ENCODE peak calls at places on chromosomes 3 and 15, in nine cellular contexts. S is naive thymus-derived CD4-positive, alpha-beta T cell; K is Panc1; G is right cardiac atrium; J is H9; N is right atrium auricular region; H is GM23338; I is A673; D is ovary. O is an unnamed sample. For H3K4me1, the result is how much of the 10 kb centered on the place peaks cover.

GRCh38 chr15:67884514-67885225 is 44.8 kb upstream of the RNU6-1 start:
- DNase-seq in K (no peak), D (peak), S (peak), H (peak), G (peak), J (peak), I (peak), N (peak), O (peak)

GRCh38 chr3:111794701-111795100 is 64.4 kb upstream of the PHLDB2 start:
- DNase-seq in K (no peak), H (no peak), S (no peak), N (no peak), J (no peak), D (no peak), G (no peak), I (no peak), O (no peak)

GRCh38 chr3:185677146-185677829 is 91.2 kb downstream of the SENP2 start:
- DNase-seq in K (peak), I (peak), J (no peak), G (no peak), H (peak), D (no peak), N (no peak), S (no peak), O (no peak)

GRCh38 chr3:10836676-10837075 is 20.6 kb downstream of the SLC6A11 start:
- DNase-seq in K (no peak), H (no peak), G (no peak), S (no peak), N (no peak), J (no peak), I (no peak), D (no peak), O (no peak)

GRCh38 chr3:11240496-11240895 is 31.7 kb upstream of the ATG7 start:
- DNase-seq in H (no peak), K (no peak), I (no peak), G (no peak), J (no peak), D (no peak), S (no peak), N (no peak), O (no peak)

GRCh38 chr3:27639271-27639670 is 82.9 kb downstream of the EOMES start:
- DNase-seq in I (no peak), S (peak), G (no peak), N (no peak), J (no peak), K (no peak), H (no peak), D (no peak), O (no peak)

GRCh38 chr3:131083190-131083863 is 56.6 kb downstream of the NEK11 start:
- DNase-seq in N (no peak), S (no peak), H (peak), I (peak), D (peak), J (peak), K (no peak), G (peak), O (peak)

GRCh38 chr3:99901200-99901926 is 83.7 kb downstream of the CMSS1 start:
- DNase-seq in S (no peak), G (no peak), K (peak), N (no peak), I (peak), H (no peak), D (no peak), J (no peak), O (peak)

DNA sequence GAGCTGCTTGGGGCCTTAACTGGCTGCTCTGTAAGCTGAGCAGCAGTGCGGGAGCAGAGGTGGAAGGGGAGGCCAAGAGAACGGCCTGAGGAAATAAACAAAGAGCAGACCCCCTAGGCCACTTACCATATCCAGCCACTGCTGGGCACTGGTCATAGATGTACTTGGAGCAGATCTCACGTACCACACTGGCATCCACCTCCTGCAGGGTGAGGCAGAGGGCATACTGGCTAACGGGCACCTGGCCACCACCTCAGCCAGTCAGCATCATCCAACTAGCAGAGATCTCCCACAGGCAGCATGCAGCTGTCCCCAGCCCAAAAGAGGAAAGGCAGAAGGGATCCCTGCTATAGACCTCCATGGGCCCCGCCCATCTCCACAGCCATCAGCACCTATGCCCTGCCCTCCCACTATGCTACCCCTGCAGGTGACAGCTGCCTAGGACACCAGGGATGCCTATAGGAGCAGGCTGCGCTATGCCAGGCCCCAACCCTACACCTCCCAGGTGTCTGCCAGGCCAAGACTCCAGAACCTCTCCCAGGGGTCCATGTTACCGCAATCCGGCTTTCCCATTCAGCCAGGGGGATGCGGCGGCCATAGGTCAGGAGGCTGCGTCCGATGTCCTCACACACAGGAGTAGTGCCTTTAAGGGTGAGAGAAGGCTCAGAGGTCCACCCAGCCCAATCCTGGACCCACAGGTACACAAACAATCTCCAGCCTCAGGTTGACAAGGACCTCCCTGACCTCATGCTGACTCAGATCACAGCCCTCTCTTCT is 4.6 kb upstream of the COL7A1 start:
- DNase-seq in H (no peak), S (no peak), D (no peak), I (no peak), N (no peak), J (no peak), G (no peak), K (no peak), O (no peak)
- H3K4me1 ChIP-seq in H (under half), S (under half), D (under half), I (under half), N (under half), J (under half), G (under half), K (under half), O (under half)

GRCh38 chr15:85717212-85717611 is 77.5 kb downstream of the KLHL25 start:
- DNase-seq in G (no peak), K (no peak), I (no peak), S (no peak), H (no peak), J (no peak), N (no peak), D (no peak), O (no peak)
- H3K4me1 ChIP-seq in G (under half), K (under half), I (under half), S (under half), H (under half), J (under half), N (under half), D (under half), O (under half)

GRCh38 chr3:63385629-63386028 is 107.5 kb downstream of the SYNPR start:
- DNase-seq in H (no peak), S (no peak), N (no peak), G (no peak), D (no peak), J (no peak), I (no peak), K (no peak), O (no peak)

GRCh38 chr3:63384382-63384781 is 106.3 kb downstream of the SYNPR start:
- DNase-seq in D (no peak), J (no peak), H (no peak), G (no peak), K (no peak), S (no peak), I (no peak), N (no peak), O (no peak)

GRCh38 chr3:63386568-63386967 is 108.5 kb downstream of the SYNPR start:
- DNase-seq in G (no peak), K (no peak), J (peak), H (peak), I (peak), D (no peak), S (no peak), N (no peak), O (peak)

GRCh38 chr3:63390831-63391230 is 112.7 kb downstream of the SYNPR start:
- DNase-seq in S (no peak), G (no peak), K (no peak), H (no peak), J (no peak), N (no peak), D (no peak), I (no peak), O (no peak)

DNA sequence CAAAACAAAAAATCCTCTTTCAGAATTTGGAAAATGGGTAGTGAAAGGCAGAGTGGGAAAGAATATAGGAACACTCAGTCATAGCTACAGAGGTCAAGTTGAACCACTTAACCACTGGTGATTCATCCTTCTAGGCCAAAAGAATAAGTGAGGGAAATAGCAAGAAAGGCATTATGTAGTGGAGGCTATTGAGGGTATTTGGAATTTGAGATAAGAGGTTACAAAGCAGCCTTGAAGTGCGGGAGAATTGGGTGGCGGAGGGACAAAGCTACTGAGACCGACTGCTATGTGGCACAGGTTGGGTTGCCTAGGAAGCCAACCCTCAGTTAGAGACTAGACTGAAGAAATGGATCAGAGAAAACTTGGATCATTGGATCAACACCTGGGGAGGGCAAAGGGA is 109.5 kb downstream of the SYNPR start:
- DNase-seq in J (no peak), I (no peak), K (no peak), H (no peak), N (no peak), S (no peak), D (no peak), G (no peak), O (no peak)
- H3K4me1 ChIP-seq in J (under half), I (under half), K (under half), H (under half), N (under half), S (under half), D (under half), G (under half), O (under half)

DNA sequence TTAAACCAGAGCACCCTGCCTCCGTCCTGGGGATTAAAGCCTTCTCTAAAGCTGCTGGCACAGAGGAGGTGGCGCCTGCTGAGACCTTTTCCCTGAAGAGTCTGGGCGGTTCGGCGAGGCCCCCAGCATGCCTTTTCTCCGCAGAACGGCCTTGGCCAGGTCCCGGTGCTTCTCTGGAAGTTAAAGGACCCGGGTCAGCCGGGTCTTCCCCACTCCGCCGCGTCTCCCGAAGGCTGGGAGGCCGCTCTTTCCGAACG is 530 bp downstream of the FAM219B start:
- DNase-seq in H (peak), S (no peak), N (no peak), K (no peak), D (no peak), G (no peak), J (peak), I (peak), O (peak)
- H3K4me1 ChIP-seq in H (under half), S (under half), N (under half), K (under half), D (under half), G (under half), J (under half), I (under half), O (under half)

GRCh38 chr3:125146601-125147490 is 65.7 kb downstream of the SLC12A8 start:
- DNase-seq in D (no peak), H (no peak), K (no peak), N (no peak), I (no peak), S (no peak), G (no peak), J (no peak), O (peak)

GRCh38 chr3:125143982-125144652 is 68.4 kb downstream of the SLC12A8 start:
- DNase-seq in N (no peak), S (no peak), H (peak), G (peak), J (no peak), I (peak), K (no peak), D (peak), O (no peak)

GRCh38 chr3:125147491-125147820 is 65.1 kb downstream of the SLC12A8 start:
- DNase-seq in N (no peak), I (no peak), S (no peak), D (no peak), H (no peak), K (no peak), J (no peak), G (no peak), O (no peak)

GRCh38 chr3:125144653-125145314 is 67.8 kb downstream of the SLC12A8 start:
- DNase-seq in N (no peak), H (no peak), K (no peak), I (no peak), J (no peak), G (no peak), S (no peak), D (no peak), O (no peak)

GRCh38 chr3:125145751-125146475 is 66.6 kb downstream of the SLC12A8 start:
- DNase-seq in S (no peak), D (no peak), G (no peak), I (no peak), J (no peak), N (no peak), K (no peak), H (no peak), O (no peak)
- H3K4me1 ChIP-seq in S (under half), D (under half), G (under half), I (under half), J (under half), N (under half), K (under half), H (under half), O (under half)

DNA sequence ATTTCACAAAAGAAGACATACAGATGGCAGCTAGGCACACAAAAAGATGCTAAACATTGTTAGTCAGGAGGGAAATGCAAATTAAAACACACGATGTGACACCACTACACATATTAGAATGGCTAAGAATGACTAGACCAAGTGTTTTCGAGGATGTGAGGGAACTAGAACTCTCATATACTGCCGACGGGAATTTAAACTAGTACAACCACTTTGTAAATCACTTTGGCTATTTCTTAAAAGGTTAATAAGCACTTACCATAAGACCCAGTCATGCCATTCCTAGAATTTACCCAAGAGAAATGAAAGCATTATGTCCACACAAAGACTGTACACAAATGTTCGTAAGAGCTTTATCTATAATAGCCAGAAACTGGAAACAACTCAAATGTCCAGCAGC is 5.6 kb downstream of the CEP70 start:
- DNase-seq in I (no peak), J (no peak), H (no peak), K (no peak), S (no peak), G (no peak), D (no peak), N (no peak), O (no peak)
- H3K4me1 ChIP-seq in I (under half), J (under half), H (under half), K (under half), S (under half), G (under half), D (under half), N (under half), O (under half)

GRCh38 chr3:127787966-127788365 is 34.3 kb downstream of the MGLL start:
- DNase-seq in G (no peak), D (no peak), K (no peak), I (no peak), N (no peak), H (no peak), S (no peak), J (no peak), O (no peak)

GRCh38 chr3:127788436-127788835 is 33.9 kb downstream of the MGLL start:
- DNase-seq in I (no peak), D (no peak), S (no peak), G (no peak), K (no peak), J (no peak), N (no peak), H (no peak), O (no peak)

GRCh38 chr3:127787556-127787955 is 34.8 kb downstream of the MGLL start:
- DNase-seq in J (no peak), N (no peak), S (no peak), G (no peak), H (no peak), D (no peak), I (no peak), K (no peak), O (no peak)

GRCh38 chr3:127790009-127790533 is 32.2 kb downstream of the MGLL start:
- DNase-seq in S (no peak), J (no peak), G (no peak), N (no peak), K (no peak), H (no peak), I (no peak), D (no peak), O (no peak)

GRCh38 chr3:127789051-127789450 is 33.3 kb downstream of the MGLL start:
- DNase-seq in J (no peak), I (no peak), G (no peak), D (no peak), K (no peak), H (no peak), S (no peak), N (no peak), O (no peak)
- H3K4me1 ChIP-seq in J (under half), I (under half), G (under half), D (under half), K (under half), H (under half), S (under half), N (under half), O (half or more)

GRCh38 chr15:72182673-72183072 is 14.9 kb downstream of the GRAMD2A start:
- DNase-seq in I (no peak), N (no peak), D (no peak), H (no peak), G (no peak), S (no peak), J (no peak), K (no peak), O (no peak)

GRCh38 chr15:72184165-72184811 is 13.3 kb downstream of the GRAMD2A start:
- DNase-seq in S (no peak), H (peak), I (no peak), G (no peak), J (peak), D (no peak), K (no peak), N (no peak), O (no peak)

GRCh38 chr15:72180771-72181324 is 16.7 kb downstream of the GRAMD2A start:
- DNase-seq in S (no peak), N (no peak), H (no peak), J (no peak), G (no peak), I (no peak), D (no peak), K (no peak), O (no peak)

GRCh38 chr15:72182244-72182643 is 15.3 kb downstream of the GRAMD2A start:
- DNase-seq in I (no peak), S (no peak), H (no peak), N (no peak), K (no peak), D (no peak), G (no peak), J (no peak), O (no peak)

DNA sequence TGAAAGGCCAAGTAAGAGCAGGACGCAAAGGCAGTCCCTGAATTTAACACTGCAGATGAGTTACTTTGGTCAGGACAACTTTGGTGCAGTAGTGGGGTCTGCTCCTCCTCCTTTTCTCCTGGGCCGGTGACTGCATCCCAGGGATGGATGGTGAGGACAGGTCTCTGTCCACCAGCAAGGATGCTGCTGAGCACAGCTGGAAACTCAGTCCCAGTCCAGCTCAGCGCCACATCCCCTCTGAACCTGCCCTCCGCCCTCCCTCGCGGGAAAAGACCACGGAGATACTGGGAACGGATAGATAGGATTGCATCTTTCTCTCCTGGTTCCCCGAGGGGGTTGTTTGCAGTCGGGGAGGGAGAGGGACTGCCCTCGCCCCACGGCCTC is 13.8 kb downstream of the GRAMD2A start:
- DNase-seq in N (no peak), J (no peak), K (no peak), D (no peak), G (no peak), H (no peak), I (no peak), S (no peak), O (no peak)
- H3K4me1 ChIP-seq in N (under half), J (under half), K (under half), D (under half), G (under half), H (under half), I (under half), S (under half), O (under half)

DNA sequence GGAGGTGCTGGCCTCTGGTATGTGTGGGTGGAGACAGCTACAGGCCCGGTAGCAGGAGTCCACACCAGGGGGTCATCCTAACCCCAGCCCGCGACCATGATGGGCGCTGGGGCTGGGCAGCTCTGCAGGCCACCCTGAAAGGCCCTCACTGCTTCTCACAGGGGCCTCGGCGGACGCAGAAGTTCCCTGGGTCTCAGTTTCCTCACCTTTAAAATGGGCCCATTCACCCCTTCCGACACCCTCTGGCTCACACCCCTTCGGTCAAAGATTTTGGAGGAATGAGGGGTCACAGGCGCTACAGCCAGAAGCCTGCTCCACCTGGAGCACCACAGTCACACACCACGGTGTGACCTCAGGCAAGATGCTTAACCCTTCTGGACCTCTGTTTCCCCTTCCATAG is 8.0 kb downstream of the PLXND1 start:
- DNase-seq in K (no peak), H (no peak), I (no peak), G (no peak), N (no peak), J (no peak), S (no peak), D (no peak), O (no peak)
- H3K4me1 ChIP-seq in K (half or more), H (half or more), I (under half), G (under half), N (under half), J (under half), S (under half), D (under half), O (half or more)

DNA sequence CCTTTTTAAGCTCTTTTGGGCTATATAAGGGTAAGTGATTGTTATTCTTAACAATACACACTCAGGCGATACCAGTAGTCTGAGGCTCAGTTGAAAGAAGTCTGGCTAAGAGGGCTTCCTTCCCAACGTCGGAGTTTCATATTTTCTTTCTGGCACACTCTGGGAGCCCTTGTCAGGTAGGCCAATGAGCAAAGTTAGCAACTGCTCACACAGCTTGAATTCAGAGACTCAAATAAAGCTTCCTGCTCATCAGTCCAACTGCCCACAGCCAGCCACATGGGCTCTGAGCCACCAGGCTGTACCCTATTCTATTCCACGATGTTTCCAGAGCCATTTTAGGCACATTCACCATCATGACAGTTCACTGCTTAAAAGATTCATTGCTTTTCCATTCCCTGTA is 155.1 kb upstream of the TBL1XR1 start:
- DNase-seq in I (no peak), N (no peak), K (no peak), S (no peak), D (no peak), J (no peak), G (no peak), H (no peak), O (no peak)
- H3K4me1 ChIP-seq in I (under half), N (under half), K (under half), S (under half), D (under half), J (under half), G (under half), H (under half), O (under half)